ENCODE peak calls at places on chromosomes 1 and 21, in four cellular contexts. V, Q, E and W are unnamed samples. For H3K36me3, the result is how much of the 10 kb centered on the place peaks cover.

GRCh38 chr1:85224734-85225623 is 24.2 kb upstream of the SYDE2 start:
- DNase-seq in V (peak), E (peak), Q (no peak), W (peak)

GRCh38 chr1:33758698-33759097 is 105.2 kb upstream of the HMGB4 start:
- DNase-seq in Q (peak), E (peak), V (no peak), W (peak)

GRCh38 chr1:12518956-12519707 is 98.9 kb downstream of the DHRS3 start:
- DNase-seq in V (peak), Q (peak), E (peak), W (peak)

GRCh38 chr1:217315346-217315745 is 315.5 kb downstream of the GPATCH2 start:
- DNase-seq in V (no peak), E (no peak), Q (peak), W (no peak)

GRCh38 chr1:234863596-234863995 is 253.6 kb upstream of the IRF2BP2 start:
- DNase-seq in Q (no peak), E (no peak), V (no peak), W (no peak)

GRCh38 chr1:68551459-68551858 is 54.6 kb upstream of the DEPDC1 start:
- DNase-seq in E (no peak), Q (no peak), V (no peak), W (no peak)

GRCh38 chr1:68745006-68745405 is 248.1 kb upstream of the DEPDC1 start:
- DNase-seq in Q (peak), V (no peak), E (no peak), W (no peak)

GRCh38 chr1:87669671-87670070 is 341.0 kb downstream of the LMO4 start:
- DNase-seq in Q (no peak), V (no peak), E (no peak), W (no peak)

GRCh38 chr1:157095091-157095490 is 4.5 kb downstream of the ETV3L start:
- DNase-seq in E (no peak), V (no peak), Q (no peak), W (no peak)

GRCh38 chr21:43188712-43189151 is 19.9 kb downstream of the CRYAA start:
- DNase-seq in V (peak), E (no peak), Q (no peak), W (peak)

GRCh38 chr1:107096690-107097089 is 40.2 kb downstream of the PRMT6 start:
- DNase-seq in E (no peak), V (no peak), Q (no peak), W (no peak)

GRCh38 chr21:36538761-36539160 is 58.8 kb upstream of the CLDN14 start:
- DNase-seq in V (no peak), E (no peak), Q (no peak), W (no peak)

GRCh38 chr21:30391615-30392014 is 4.2 kb upstream of the KRTAP13-1 start:
- DNase-seq in V (no peak), E (no peak), Q (no peak), W (no peak)

GRCh38 chr1:204017032-204017431 is 55.9 kb upstream of the SOX13 start:
- DNase-seq in V (no peak), Q (no peak), E (no peak), W (no peak)

GRCh38 chr1:20325844-20326323 is 35.2 kb downstream of the VWA5B1 start:
- DNase-seq in V (no peak), E (no peak), Q (no peak), W (no peak)

DNA sequence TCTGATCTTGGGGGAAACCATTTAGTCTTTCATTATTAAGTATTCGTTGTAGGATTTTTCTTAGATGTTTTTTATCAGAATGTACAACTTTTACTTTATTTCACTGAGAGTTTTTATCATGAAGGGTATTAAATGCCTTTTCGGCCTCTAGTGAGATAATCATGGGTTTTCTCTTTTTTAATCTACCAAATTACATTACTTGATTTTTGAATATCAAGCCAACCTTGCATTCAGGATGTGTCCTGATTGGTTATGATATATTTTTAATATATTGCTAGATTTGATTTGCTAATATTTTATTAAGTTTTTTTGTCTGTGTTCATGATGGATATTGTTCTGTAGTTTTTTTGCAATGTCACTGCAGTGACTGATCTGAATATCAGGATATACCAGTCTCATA is 9.4 kb downstream of the NUF2 start:
- DNase-seq in Q (no peak), E (no peak), V (no peak), W (no peak)
- H3K36me3 ChIP-seq in Q (under half), E (under half), V (under half), W (under half)

GRCh38 chr1:193005785-193006184 is 53.4 kb downstream of the UCHL5 start:
- DNase-seq in V (no peak), Q (no peak), E (no peak), W (no peak)
- H3K4me3 ChIP-seq in V (no peak), Q (no peak), E (no peak), W (no peak)

GRCh38 chr1:220129479-220130210 is 35.7 kb downstream of the IARS2 start:
- DNase-seq in V (no peak), E (no peak), Q (no peak), W (no peak)
- H3K36me3 ChIP-seq in V (under half), E (half or more), Q (under half), W (under half)

GRCh38 chr1:167635233-167635648 is 5.2 kb downstream of the RCSD1 start:
- DNase-seq in Q (peak), E (peak), V (no peak), W (no peak)
- H3K4me3 ChIP-seq in Q (no peak), E (peak), V (no peak), W (no peak)

DNA sequence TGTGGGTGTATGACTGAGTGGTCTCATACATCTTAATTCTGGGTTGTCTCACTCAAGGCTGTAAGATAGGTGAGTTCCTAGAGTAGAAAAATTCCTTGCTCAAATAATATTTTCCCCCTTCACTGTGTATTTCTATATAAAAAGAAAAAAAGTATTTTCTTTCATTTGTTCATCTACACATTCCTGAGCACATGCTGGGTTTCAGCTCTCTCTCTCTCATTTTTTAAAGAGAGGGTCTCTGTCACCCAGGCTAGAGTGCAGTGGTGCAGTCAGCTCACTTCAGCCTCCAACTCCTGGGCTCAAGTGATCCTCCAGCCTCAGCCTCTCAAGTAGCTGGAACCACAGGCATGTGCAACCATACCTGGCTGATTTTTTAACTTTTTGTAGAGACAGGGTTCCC is 22.0 kb downstream of the DDI2 start:
- DNase-seq in V (no peak), Q (no peak), E (no peak), W (no peak)
- H3K36me3 ChIP-seq in V (under half), Q (half or more), E (half or more), W (under half)

GRCh38 chr1:39174400-39175081 is 30.0 kb upstream of the MACF1 start:
- DNase-seq in E (no peak), V (no peak), Q (no peak), W (no peak)
- H3K4me3 ChIP-seq in E (no peak), V (no peak), Q (no peak), W (no peak)

GRCh38 chr1:175803413-175803812 is 60.0 kb upstream of the TNR start:
- DNase-seq in E (no peak), V (no peak), Q (no peak), W (no peak)

GRCh38 chr1:175804556-175804955 is 61.2 kb upstream of the TNR start:
- DNase-seq in Q (no peak), V (no peak), E (no peak), W (no peak)

GRCh38 chr1:175797576-175797975 is 54.2 kb upstream of the TNR start:
- DNase-seq in Q (no peak), E (no peak), V (no peak), W (no peak)

GRCh38 chr1:175801979-175802378 is 58.6 kb upstream of the TNR start:
- DNase-seq in V (no peak), E (no peak), Q (no peak), W (no peak)

GRCh38 chr1:175802407-175803123 is 59.2 kb upstream of the TNR start:
- DNase-seq in V (no peak), E (no peak), Q (no peak), W (no peak)
- H3K36me3 ChIP-seq in V (under half), E (under half), Q (under half), W (under half)

GRCh38 chr1:208207388-208208131 is 36.6 kb downstream of the PLXNA2 start:
- DNase-seq in E (peak), Q (peak), V (no peak), W (no peak)
- H3K4me3 ChIP-seq in E (no peak), Q (no peak), V (no peak), W (no peak)

DNA sequence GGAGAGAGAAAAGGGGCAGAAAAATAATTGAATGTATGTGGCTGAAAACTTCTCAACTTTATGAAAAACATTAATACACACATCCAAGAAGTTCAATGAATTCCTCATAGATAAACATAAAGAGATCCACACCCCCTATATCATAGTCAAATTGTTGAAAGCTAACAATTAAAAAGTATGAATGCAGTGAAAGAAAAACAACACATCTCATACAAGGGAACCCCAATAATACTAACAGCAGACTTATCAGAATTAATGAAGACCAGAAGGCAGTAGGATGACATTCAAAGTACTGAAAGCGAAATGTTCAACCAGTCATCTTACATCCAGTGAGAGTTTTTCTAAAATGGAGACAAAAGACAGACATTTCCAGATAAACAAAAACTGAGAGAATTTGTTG is 134.4 kb downstream of the FMN2 start:
- DNase-seq in E (no peak), V (no peak), Q (no peak), W (no peak)
- H3K36me3 ChIP-seq in E (under half), V (under half), Q (under half), W (under half)

DNA sequence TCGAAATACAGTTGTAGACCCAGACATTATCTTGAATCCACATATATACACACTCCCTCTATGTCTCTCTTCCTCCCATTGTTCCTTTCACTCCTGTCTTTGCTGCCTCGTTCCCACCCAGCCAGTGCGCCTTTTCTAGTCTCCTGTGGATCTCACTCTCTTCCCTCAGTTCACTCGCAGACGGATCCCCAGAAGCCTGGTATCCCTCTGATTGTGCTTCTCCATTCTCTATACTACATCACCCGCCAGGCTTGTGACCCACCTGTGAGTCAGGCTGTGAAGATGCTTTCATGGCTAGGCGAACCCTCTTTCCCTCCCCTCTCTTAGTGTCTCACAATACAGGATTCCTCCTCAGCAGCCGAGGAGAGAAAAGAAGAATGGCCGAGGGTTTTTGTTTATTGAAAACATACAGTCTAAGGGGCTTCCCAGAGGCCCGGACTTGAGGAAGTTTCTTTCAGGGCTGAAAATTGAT is 1.5 kb downstream of the HCN3 start:
- DNase-seq in E (no peak), Q (no peak), V (no peak), W (no peak)
- H3K4me3 ChIP-seq in E (no peak), Q (no peak), V (no peak), W (no peak)